ENCODE peak calls at places on chromosomes 13 and 19, in six cellular contexts. Q is nucleus accumbens, V is EL, J is A549, B is adrenal gland, F is NCI-H2081. D is an unnamed sample.

GRCh38 chr19:42301646-42302204 is at the start of gene PRR19:
- DNase-seq in Q (no peak), V (no peak), J (no peak), B (no peak), F (no peak), D (no peak)

GRCh38 chr19:30799854-30800755 is 427.9 kb downstream of the ZNF536 start:
- DNase-seq in Q (peak), V (no peak), J (peak), B (peak), F (no peak), D (peak)

GRCh38 chr19:54095136-54095858 is 5.3 kb downstream of the OSCAR start:
- DNase-seq in Q (no peak), V (no peak), J (no peak), B (no peak), F (no peak), D (no peak)

GRCh38 chr19:875265-875879 is 15.9 kb downstream of the CFD start:
- DNase-seq in Q (no peak), V (no peak), J (no peak), B (no peak), F (no peak), D (no peak)

GRCh38 chr19:55370305-55370988 is at the start of gene IL11:
- DNase-seq in Q (no peak), V (peak), J (peak), B (no peak), F (no peak), D (no peak)

GRCh38 chr13:113923376-113924063 is 50.4 kb downstream of the C13orf46 start:
- DNase-seq in Q (no peak), V (no peak), J (no peak), B (peak), F (no peak), D (no peak)

GRCh38 chr13:69423844-69424243 is 683.8 kb upstream of the ATXN8OS start:
- DNase-seq in Q (no peak), V (no peak), J (no peak), B (no peak), F (no peak), D (no peak)

GRCh38 chr13:31970237-31970930 is 61.2 kb upstream of the FRY start:
- DNase-seq in Q (no peak), V (peak), J (no peak), B (no peak), F (no peak), D (no peak)

GRCh38 chr19:38949580-38950367 is 19.0 kb downstream of the MRPS12 start:
- DNase-seq in Q (peak), V (peak), J (no peak), B (peak), F (peak), D (peak)

GRCh38 chr19:57317503-57317902 is 2.8 kb upstream of the ZNF543 start:
- DNase-seq in Q (no peak), V (no peak), J (no peak), B (no peak), F (no peak), D (no peak)

GRCh38 chr13:51999525-51999924 is 11.7 kb downstream of the ATP7B start:
- DNase-seq in Q (no peak), V (no peak), J (no peak), B (no peak), F (no peak), D (no peak)

GRCh38 chr13:94292323-94292640 is 187.2 kb downstream of the DCT start:
- DNase-seq in Q (no peak), V (no peak), J (no peak), B (no peak), F (no peak), D (no peak)

GRCh38 chr19:16161848-16162247 is 11.5 kb downstream of the CIB3 start:
- DNase-seq in Q (no peak), V (peak), J (peak), B (no peak), F (no peak), D (no peak)

GRCh38 chr19:11475861-11476260 is 5.0 kb downstream of the ELAVL3 start:
- DNase-seq in Q (no peak), V (no peak), J (no peak), B (no peak), F (no peak), D (no peak)

GRCh38 chr19:36579255-36579654 is 6.2 kb upstream of the ZNF529 start:
- DNase-seq in Q (no peak), V (no peak), J (no peak), B (no peak), F (no peak), D (no peak)

GRCh38 chr19:15759962-15760565 is 22.3 kb downstream of the OR10H3 start:
- DNase-seq in Q (no peak), V (no peak), J (peak), B (no peak), F (no peak), D (no peak)

GRCh38 chr13:110379905-110380341 is 72.8 kb downstream of the COL4A2 start:
- DNase-seq in Q (no peak), V (peak), J (peak), B (no peak), F (no peak), D (no peak)

GRCh38 chr13:37539176-37539575 is 59.4 kb downstream of the POSTN start:
- DNase-seq in Q (no peak), V (no peak), J (no peak), B (no peak), F (no peak), D (no peak)

GRCh38 chr13:111901301-111901905 is 165.5 kb upstream of the SOX1 start:
- DNase-seq in Q (no peak), V (no peak), J (no peak), B (no peak), F (no peak), D (no peak)

GRCh38 chr19:20969498-20969897 is 46.4 kb downstream of the ZNF85 start:
- DNase-seq in Q (no peak), V (no peak), J (no peak), B (no peak), F (no peak), D (no peak)

GRCh38 chr13:59364508-59365187 is 799.1 kb downstream of the DIAPH3 start:
- DNase-seq in Q (no peak), V (no peak), J (peak), B (no peak), F (no peak), D (no peak)

GRCh38 chr13:98919566-98919965 is 58.3 kb downstream of the DOCK9 start:
- DNase-seq in Q (no peak), V (no peak), J (no peak), B (no peak), F (no peak), D (no peak)

GRCh38 chr19:38842439-38843174 is 7.2 kb downstream of the HNRNPL start:
- DNase-seq in Q (no peak), V (no peak), J (peak), B (no peak), F (no peak), D (no peak)

GRCh38 chr19:12112701-12113100 is 27.4 kb downstream of the ZNF20 start:
- DNase-seq in Q (no peak), V (no peak), J (no peak), B (no peak), F (no peak), D (no peak)

GRCh38 chr13:42036711-42037110 is 11.7 kb upstream of the DGKH start:
- DNase-seq in Q (no peak), V (no peak), J (no peak), B (no peak), F (no peak), D (no peak)

GRCh38 chr13:20118268-20119140 is 42.3 kb downstream of the GJA3 start:
- DNase-seq in Q (peak), V (peak), J (peak), B (peak), F (no peak), D (no peak)

GRCh38 chr13:99892189-99892588 is 79.4 kb downstream of the ZIC5 start:
- DNase-seq in Q (no peak), V (no peak), J (no peak), B (no peak), F (peak), D (no peak)

GRCh38 chr13:23547000-23547590 is 23.1 kb upstream of the TNFRSF19 start:
- DNase-seq in Q (no peak), V (peak), J (no peak), B (no peak), F (no peak), D (no peak)

GRCh38 chr19:49335071-49335783 is at the start of gene CD37:
- DNase-seq in Q (no peak), V (no peak), J (no peak), B (no peak), F (no peak), D (peak)

GRCh38 chr13:36421447-36421846 is 10.8 kb upstream of the CCNA1 start:
- DNase-seq in Q (no peak), V (no peak), J (no peak), B (no peak), F (no peak), D (no peak)

GRCh38 chr13:43153436-43154082 is 130.2 kb downstream of the DNAJC15 start:
- DNase-seq in Q (no peak), V (peak), J (peak), B (no peak), F (no peak), D (no peak)

GRCh38 chr19:11035441-11036377 is 53.6 kb upstream of the LDLR start:
- DNase-seq in Q (peak), V (peak), J (peak), B (peak), F (peak), D (peak)

GRCh38 chr13:27712421-27712820 is 79.9 kb upstream of the GSX1 start:
- DNase-seq in Q (no peak), V (no peak), J (peak), B (peak), F (no peak), D (no peak)

GRCh38 chr19:39845621-39846175 is 481 bp downstream of the FBL start:
- DNase-seq in Q (no peak), V (peak), J (no peak), B (peak), F (no peak), D (no peak)

GRCh38 chr13:22196777-22197176 is 525.9 kb downstream of the FGF9 start:
- DNase-seq in Q (no peak), V (no peak), J (no peak), B (no peak), F (no peak), D (no peak)

GRCh38 chr19:33416307-33417215 is 43.1 kb downstream of the CEBPG start:
- DNase-seq in Q (no peak), V (peak), J (peak), B (peak), F (peak), D (peak)

GRCh38 chr19:3608750-3609322 is 2.2 kb upstream of the TBXA2R start:
- DNase-seq in Q (no peak), V (no peak), J (no peak), B (no peak), F (no peak), D (no peak)

GRCh38 chr13:43432948-43433347 is 353.8 kb downstream of the ENOX1 start:
- DNase-seq in Q (no peak), V (no peak), J (no peak), B (no peak), F (no peak), D (no peak)

GRCh38 chr13:98014766-98015165 is 61.3 kb downstream of the IPO5 start:
- DNase-seq in Q (no peak), V (peak), J (no peak), B (no peak), F (no peak), D (no peak)